ENCODE peak calls at places on chromosome 14, in four cellular contexts. S is K562, C is GM12878, M is SK-N-SH. U is an unnamed sample.

GRCh38 chr14:91867316-91867988 is at the start of gene TC2N:
- DNase-seq in S (no peak), M (no peak), C (no peak), U (no peak)

GRCh38 chr14:52735921-52736489 is 6.0 kb downstream of the STYX start:
- DNase-seq in M (no peak), S (no peak), C (no peak), U (no peak)

GRCh38 chr14:56129941-56130340 is 11.7 kb downstream of the PELI2 start:
- DNase-seq in C (no peak), S (no peak), M (no peak), U (no peak)

GRCh38 chr14:32075636-32076277 is 1.3 kb upstream of the ARHGAP5 start:
- DNase-seq in S (no peak), C (no peak), M (peak; percentile 49), U (no peak)

GRCh38 chr14:88005978-88006851 is 1.3 kb downstream of the GPR65 start:
- DNase-seq in M (no peak), S (no peak), C (peak; percentile 77), U (no peak)

GRCh38 chr14:35332517-35333346 is 40.5 kb downstream of the PSMA6 start:
- DNase-seq in M (peak; percentile 22), C (no peak), S (no peak), U (peak; percentile 45)

GRCh38 chr14:88323520-88324199 is 591 bp upstream of the KCNK10 start:
- DNase-seq in S (no peak), M (peak; percentile 82), C (no peak), U (no peak)

GRCh38 chr14:105317546-105317945 is 3.0 kb downstream of the PACS2 start:
- DNase-seq in S (no peak), M (peak; percentile 31), C (no peak), U (no peak)

GRCh38 chr14:78946949-78947348 is 776.8 kb downstream of the NRXN3 start:
- DNase-seq in C (no peak), S (no peak), M (no peak), U (no peak)

GRCh38 chr14:105064721-105065143 is 498 bp downstream of the GPR132 start:
- DNase-seq in S (peak; percentile 21), C (no peak), M (peak; percentile 44), U (no peak)

GRCh38 chr14:72535485-72535884 is 358.4 kb downstream of the DPF3 start:
- DNase-seq in M (no peak), C (peak; percentile 40), S (no peak), U (no peak)

GRCh38 chr14:49992901-49993335 is 100.0 kb downstream of the ARF6 start:
- DNase-seq in C (peak; percentile 87), S (no peak), M (no peak), U (no peak)

GRCh38 chr14:50666772-50667490 is 1.2 kb downstream of the SAV1 start:
- DNase-seq in C (no peak), S (no peak), M (peak; percentile 23), U (no peak)

GRCh38 chr14:100734031-100734990 is 7.6 kb downstream of the DLK1 start:
- DNase-seq in S (no peak), C (no peak), M (peak; percentile 28), U (no peak)

GRCh38 chr14:73741386-73741875 is 27.2 kb upstream of the PNMA1 start:
- DNase-seq in C (no peak), S (peak; percentile 90), M (peak; percentile 58), U (peak; percentile 74)

GRCh38 chr14:74980746-74981661 is 21.7 kb upstream of the EIF2B2 start:
- DNase-seq in M (no peak), S (peak; percentile 5), C (no peak), U (peak; percentile 72)

GRCh38 chr14:20343855-20344205 is 395 bp downstream of the PARP2 start:
- DNase-seq in M (no peak), S (no peak), C (no peak), U (no peak)

GRCh38 chr14:59679872-59680271 is 103.3 kb upstream of the CCDC175 start:
- DNase-seq in C (no peak), M (no peak), S (no peak), U (no peak)

GRCh38 chr14:78586681-78587080 is 416.5 kb downstream of the NRXN3 start:
- DNase-seq in M (no peak), S (no peak), C (no peak), U (no peak)

GRCh38 chr14:81246561-81247270 is 26.0 kb upstream of the GTF2A1 start:
- DNase-seq in C (no peak), S (no peak), M (no peak), U (no peak)

GRCh38 chr14:101504096-101504948 is 57.0 kb upstream of the DIO3 start:
- DNase-seq in S (no peak), C (no peak), M (no peak), U (no peak)

GRCh38 chr14:20630340-20631022 is 11.0 kb downstream of the OR6S1 start:
- DNase-seq in C (no peak), S (peak; percentile 14), M (no peak), U (peak; percentile 89)

GRCh38 chr14:104553166-104554087 is 26.1 kb upstream of the C14orf180 start:
- DNase-seq in C (no peak), M (peak; percentile 21), S (no peak), U (no peak)

DNA sequence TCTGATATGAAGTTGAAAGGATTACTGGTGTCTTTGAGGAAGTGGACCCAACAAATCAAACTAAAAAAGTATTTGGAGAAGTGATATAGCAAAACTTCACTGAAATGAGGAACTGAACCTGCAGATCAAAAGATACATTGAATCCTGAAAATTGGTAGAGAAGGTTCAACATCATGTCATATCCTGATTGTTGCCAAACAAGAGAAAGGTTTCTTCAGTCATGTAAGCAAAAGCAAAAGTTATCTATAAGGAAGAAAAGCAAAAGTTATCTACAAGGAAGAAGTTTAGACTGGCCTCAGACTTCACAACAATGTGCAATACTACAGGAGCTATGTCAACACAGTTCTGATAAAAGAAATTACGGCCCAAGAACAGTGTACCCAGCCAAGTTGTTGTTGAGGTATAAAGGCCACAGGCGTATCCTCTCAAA is 142.7 kb downstream of the RAD51B start:
- DNase-seq in S (no peak), M (no peak), C (peak; percentile 77), U (no peak)
- TF ChIP-seq NRF1 in S (no peak), M (no peak), C (no peak), U (no peak)

GRCh38 chr14:57533214-57533613 is 39.6 kb upstream of the CCDC198 start:
- DNase-seq in S (peak; percentile 10), C (peak; percentile 31), M (no peak), U (no peak)
- TF ChIP-seq NRF1 in S (no peak), C (no peak), M (no peak), U (no peak)

GRCh38 chr14:103124501-103125001 is 1.3 kb downstream of the TNFAIP2 start:
- DNase-seq in M (no peak), C (no peak), S (no peak), U (no peak)

GRCh38 chr14:103125098-103126070 is 2.1 kb downstream of the TNFAIP2 start:
- DNase-seq in S (no peak), M (no peak), C (no peak), U (no peak)

GRCh38 chr14:103122578-103123127 is 608 bp upstream of the TNFAIP2 start:
- DNase-seq in S (no peak), M (peak; percentile 60), C (no peak), U (peak; percentile 85)

GRCh38 chr14:103123128-103123633 is at the start of gene TNFAIP2:
- DNase-seq in C (no peak), M (no peak), S (peak; percentile 72), U (no peak)

DNA sequence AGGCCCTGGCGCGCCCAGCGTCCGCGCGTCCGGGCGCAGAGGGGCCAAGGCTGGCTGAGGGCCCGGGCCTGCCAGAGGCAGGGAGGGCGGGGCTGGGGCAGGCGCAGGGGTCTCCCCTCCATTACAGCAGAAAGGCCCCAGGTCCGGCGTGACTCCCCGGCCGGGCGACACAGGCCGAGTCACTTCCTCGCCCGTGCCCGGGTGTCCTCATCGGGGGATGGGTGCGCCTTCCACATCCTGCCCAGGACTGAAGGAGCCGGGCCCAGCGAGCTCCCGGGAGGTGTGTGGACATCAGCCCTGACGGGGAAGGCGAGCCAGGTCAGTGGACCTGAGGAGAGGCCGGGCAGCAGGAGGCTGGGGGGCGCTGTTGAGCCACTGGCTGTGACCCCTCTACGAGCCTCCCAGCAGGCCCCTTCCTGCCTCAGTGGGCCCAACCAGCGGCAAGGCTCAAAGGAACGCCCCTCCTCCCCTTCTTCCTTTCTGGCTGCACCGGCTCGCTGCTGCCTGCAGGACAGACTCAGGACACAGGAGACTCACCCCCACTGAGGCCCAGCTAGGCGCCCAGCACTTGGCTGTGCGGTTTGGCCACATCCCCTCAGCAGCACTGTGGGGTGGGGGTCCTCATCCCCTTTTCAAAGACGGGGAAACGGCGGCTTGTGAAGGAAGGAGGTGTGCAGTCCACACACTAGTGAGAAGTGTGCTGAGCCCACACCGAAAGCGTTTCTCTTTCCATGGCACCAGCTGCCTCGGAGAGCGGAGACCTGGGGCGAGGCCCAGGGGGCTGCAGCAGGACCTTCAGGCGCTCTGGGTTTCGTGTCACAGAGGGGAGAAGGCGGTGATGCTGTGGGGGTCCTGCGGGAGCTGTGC is 606 bp downstream of the TNFAIP2 start:
- DNase-seq in M (no peak), C (no peak), S (peak; percentile 50), U (no peak)
- TF ChIP-seq NRF1 in M (no peak), C (no peak), S (no peak), U (no peak)

GRCh38 chr14:76957224-76957881 is 71.2 kb downstream of the IRF2BPL start:
- DNase-seq in C (no peak), M (peak; percentile 64), S (no peak), U (no peak)

GRCh38 chr14:76954371-76954770 is 74.1 kb downstream of the IRF2BPL start:
- DNase-seq in C (no peak), M (no peak), S (no peak), U (no peak)

GRCh38 chr14:76956253-76957090 is 72.0 kb downstream of the IRF2BPL start:
- DNase-seq in C (no peak), S (peak; percentile 79), M (peak; percentile 91), U (peak; percentile 91)

GRCh38 chr14:76954791-76955190 is 73.7 kb downstream of the IRF2BPL start:
- DNase-seq in S (no peak), M (no peak), C (no peak), U (no peak)

GRCh38 chr14:76955575-76956252 is 72.8 kb downstream of the IRF2BPL start:
- DNase-seq in C (peak; percentile 66), S (no peak), M (no peak), U (no peak)
- TF ChIP-seq NRF1 in C (no peak), S (no peak), M (no peak), U (no peak)

GRCh38 chr14:77039285-77040058 is 11.0 kb upstream of the IRF2BPL start:
- DNase-seq in C (no peak), M (no peak), S (no peak), U (no peak)
- TF ChIP-seq NRF1 in C (no peak), M (no peak), S (no peak), U (no peak)

GRCh38 chr14:97456958-97457357 is 659.8 kb downstream of the VRK1 start:
- DNase-seq in M (no peak), S (no peak), C (no peak), U (no peak)

GRCh38 chr14:97462081-97462480 is 664.9 kb downstream of the VRK1 start:
- DNase-seq in M (no peak), S (no peak), C (no peak), U (no peak)

GRCh38 chr14:97458302-97459137 is 661.3 kb downstream of the VRK1 start:
- DNase-seq in M (peak; percentile 12), S (no peak), C (no peak), U (peak; percentile 67)

GRCh38 chr14:97456497-97456896 is 659.3 kb downstream of the VRK1 start:
- DNase-seq in M (no peak), C (no peak), S (no peak), U (no peak)

DNA sequence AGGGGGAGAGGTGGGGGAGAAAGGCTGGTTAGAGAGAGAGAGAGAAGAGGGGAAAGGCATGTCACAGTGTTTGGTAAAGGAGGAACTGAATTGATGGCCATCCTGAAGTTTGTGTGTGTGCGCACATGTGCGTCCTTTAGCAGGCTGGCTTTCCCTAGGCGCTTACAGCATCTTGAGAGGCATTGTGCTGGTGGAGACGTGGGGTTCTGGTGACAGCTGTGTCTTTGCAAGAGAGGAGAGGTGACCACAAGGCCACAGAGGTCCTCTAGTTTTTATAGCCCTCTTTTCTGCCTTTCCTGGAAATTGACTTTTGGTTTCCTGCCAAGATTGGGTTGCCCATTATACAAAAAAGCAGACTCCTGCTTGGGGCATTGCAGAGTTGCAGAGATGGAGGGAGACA is 662.0 kb downstream of the VRK1 start:
- DNase-seq in M (no peak), S (no peak), C (no peak), U (no peak)
- TF ChIP-seq NRF1 in M (no peak), S (no peak), C (no peak), U (no peak)